ENCODE peak calls at places on chromosomes 16 and 17, in seven cellular contexts. U is HepG2, G is neural progenitor cell, J is A549, O is OCI-LY7, W is fibroblast of lung, P is GM23248. L is an unnamed sample.
A peak's percentile ranks its signal among the peaks of the same experiment; 100 is the strongest.

GRCh38 chr16:19599968-19600716 is 44.6 kb downstream of the VPS35L start:
- DNase-seq in J (no peak), P (no peak), G (no peak), O (no peak), W (no peak), U (peak; percentile 23), L (no peak)

GRCh38 chr16:88685156-88686061 is 898 bp downstream of the SNAI3 start:
- DNase-seq in P (peak; percentile 86), G (peak; percentile 52), U (no peak), W (peak; percentile 48), O (peak; percentile 65), J (peak; percentile 84), L (peak; percentile 72)

GRCh38 chr17:250487-251300 is 69.2 kb upstream of the DOC2B start:
- DNase-seq in O (no peak), W (no peak), P (no peak), U (no peak), G (no peak), J (no peak), L (no peak)

GRCh38 chr16:24178496-24178895 is 77.6 kb upstream of the CACNG3 start:
- DNase-seq in J (no peak), P (peak; percentile 1), O (peak; percentile 8), W (no peak), U (no peak), G (peak; percentile 74), L (peak; percentile 13)

GRCh38 chr17:73719588-73720071 is 75.4 kb upstream of the SDK2 start:
- DNase-seq in O (no peak), P (no peak), U (peak; percentile 65), J (no peak), G (peak; percentile 89), W (peak; percentile 16), L (peak; percentile 66)

GRCh38 chr17:80367510-80367909 is 47.5 kb upstream of the ENDOV start:
- DNase-seq in W (no peak), J (no peak), U (no peak), O (no peak), G (no peak), P (no peak), L (no peak)

GRCh38 chr17:21061158-21061835 is 18.5 kb upstream of the USP22 start:
- DNase-seq in O (peak; percentile 50), P (no peak), W (no peak), J (no peak), G (no peak), U (no peak), L (no peak)

GRCh38 chr17:19502517-19502916 is 31.1 kb upstream of the SLC47A1 start:
- DNase-seq in W (no peak), G (no peak), U (no peak), J (no peak), P (no peak), O (no peak), L (no peak)

GRCh38 chr16:66845791-66846221 is 1.6 kb downstream of the CA7 start:
- DNase-seq in O (no peak), G (no peak), P (no peak), U (no peak), W (no peak), J (no peak), L (no peak)

GRCh38 chr17:79401704-79402075 is 209.2 kb downstream of the RBFOX3 start:
- DNase-seq in G (no peak), U (no peak), J (no peak), O (no peak), W (no peak), P (no peak), L (peak; percentile 46)

GRCh38 chr16:20799599-20799998 is 6.7 kb downstream of the ERI2 start:
- DNase-seq in P (peak; percentile 72), O (peak; percentile 58), W (peak; percentile 69), J (no peak), U (peak; percentile 18), G (peak; percentile 32), L (peak; percentile 39)

GRCh38 chr17:44850612-44851011 is 2.9 kb downstream of the HIGD1B start:
- DNase-seq in J (no peak), P (no peak), O (no peak), U (no peak), W (no peak), G (no peak), L (no peak)

GRCh38 chr16:67563708-67564468 is 1.6 kb downstream of the CTCF start:
- DNase-seq in O (peak; percentile 68), J (no peak), P (peak; percentile 86), W (peak; percentile 93), U (peak; percentile 58), G (peak; percentile 36), L (peak; percentile 50)

GRCh38 chr17:63247706-63248105 is 198.4 kb downstream of the CYB561 start:
- DNase-seq in W (peak; percentile 12), P (peak; percentile 50), J (no peak), G (no peak), O (no peak), U (no peak), L (no peak)

GRCh38 chr17:4565209-4566141 is 5.1 kb upstream of the GGT6 start:
- DNase-seq in J (peak; percentile 92), U (peak; percentile 83), W (peak; percentile 83), P (peak; percentile 90), G (peak; percentile 90), O (peak; percentile 88), L (peak; percentile 92)

GRCh38 chr17:66466933-66467367 is 164.5 kb downstream of the PRKCA start:
- DNase-seq in J (peak; percentile 97), W (peak; percentile 99), G (no peak), P (peak; percentile 98), U (peak; percentile 92), O (no peak), L (peak; percentile 72)

GRCh38 chr16:12061336-12062055 is 85.0 kb downstream of the SNX29 start:
- DNase-seq in G (no peak), J (no peak), U (no peak), O (no peak), P (peak; percentile 50), W (no peak), L (no peak)

GRCh38 chr16:76114681-76115080 is 162.5 kb upstream of the CNTNAP4 start:
- DNase-seq in O (no peak), P (no peak), U (no peak), G (no peak), J (no peak), W (no peak), L (no peak)

GRCh38 chr17:53033297-53033696 is 789.4 kb upstream of the KIF2B start:
- DNase-seq in P (no peak), O (no peak), G (no peak), W (no peak), J (no peak), U (peak; percentile 30), L (no peak)

GRCh38 chr17:48907713-48908046 is 527 bp upstream of the UBE2Z start:
- DNase-seq in P (peak; percentile 75), W (peak; percentile 69), G (no peak), O (no peak), U (no peak), J (no peak), L (peak; percentile 37)

GRCh38 chr16:58056580-58056979 is 31.0 kb downstream of the MMP15 start:
- DNase-seq in O (no peak), G (no peak), W (no peak), P (no peak), J (no peak), U (no peak), L (no peak)

GRCh38 chr16:81566245-81567007 is 121.8 kb downstream of the CMIP start:
- DNase-seq in O (no peak), G (no peak), P (no peak), U (no peak), J (no peak), W (no peak), L (no peak)

GRCh38 chr16:57485916-57486857 is at the start of gene DOK4:
- DNase-seq in O (peak; percentile 69), U (no peak), W (peak; percentile 49), P (peak; percentile 94), G (peak; percentile 93), J (peak; percentile 89), L (peak; percentile 94)

GRCh38 chr17:70332356-70332755 is 163.0 kb downstream of the KCNJ2 start:
- DNase-seq in G (no peak), W (no peak), P (no peak), U (no peak), J (no peak), O (no peak), L (no peak)

GRCh38 chr17:82767041-82767754 is 15.3 kb downstream of the TBCD start:
- DNase-seq in J (peak; percentile 65), O (peak; percentile 73), U (peak; percentile 49), W (peak; percentile 56), P (peak; percentile 67), G (peak; percentile 76), L (peak; percentile 71)

GRCh38 chr16:24771132-24771778 is 41.8 kb downstream of the TNRC6A start:
- DNase-seq in O (no peak), P (peak; percentile 47), U (no peak), G (no peak), W (peak; percentile 50), J (no peak), L (no peak)

GRCh38 chr16:65386707-65387106 is 264.8 kb upstream of the CDH11 start:
- DNase-seq in P (no peak), G (no peak), W (peak; percentile 11), J (no peak), O (no peak), U (no peak), L (no peak)

GRCh38 chr16:49604602-49605001 is 231.0 kb downstream of the C16orf78 start:
- DNase-seq in W (no peak), G (no peak), J (no peak), P (no peak), O (no peak), U (no peak), L (no peak)
- H3K4me2 ChIP-seq in W (no peak overlapping the region), G (no peak overlapping the region), J (no peak overlapping the region), P (no peak overlapping the region), O (no peak overlapping the region), U (no peak overlapping the region), L (no peak overlapping the region)

DNA sequence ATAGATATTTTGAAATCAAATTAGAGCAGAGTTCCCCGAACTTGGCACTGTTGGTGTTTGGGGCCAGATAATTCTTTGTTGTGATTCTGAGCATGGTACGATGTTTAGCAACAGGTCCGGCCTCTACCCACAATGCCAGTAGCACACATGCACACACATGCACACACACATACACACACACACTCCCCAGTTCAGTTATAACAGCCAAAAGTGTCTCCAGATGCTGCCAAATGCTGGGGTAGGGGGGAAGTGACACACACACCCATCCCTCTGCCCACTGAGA is 96.8 kb upstream of the PSMD7 start:
- DNase-seq in J (no peak), U (no peak), O (no peak), W (no peak), P (no peak), G (no peak), L (no peak)
- H3K27ac ChIP-seq in J (no peak overlapping the region), U (no peak overlapping the region), O (no peak overlapping the region), W (no peak overlapping the region), P (no peak overlapping the region), G (no peak overlapping the region), L (no peak overlapping the region)

DNA sequence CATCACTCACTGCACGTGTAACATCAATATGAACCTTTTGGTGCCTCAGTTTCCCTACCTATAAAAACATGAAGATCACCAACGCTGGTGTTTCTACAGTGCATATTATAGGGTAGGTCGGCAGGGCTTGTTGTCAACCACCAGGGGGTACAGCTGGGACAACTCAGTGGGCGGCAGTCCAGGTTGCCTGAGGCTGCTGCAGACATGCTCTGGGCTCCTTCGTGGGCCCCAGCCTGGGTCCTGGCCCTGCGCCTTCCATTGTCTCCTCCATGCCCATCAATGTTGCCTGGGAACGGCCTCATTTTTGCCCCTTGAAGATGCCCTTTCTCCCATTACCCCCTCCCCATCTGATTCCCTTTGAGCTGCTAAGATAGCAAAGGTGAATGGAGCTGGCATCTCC is 89.8 kb downstream of the GSG1L start:
- DNase-seq in P (no peak), W (no peak), G (no peak), J (no peak), O (peak; percentile 14), U (no peak), L (no peak)
- H3K9me3 ChIP-seq in P (no peaks in the 10 kb centered on the region), W (no peaks in the 10 kb centered on the region), G (no peaks in the 10 kb centered on the region), J (no peaks in the 10 kb centered on the region), O (no peaks in the 10 kb centered on the region), U (no peaks in the 10 kb centered on the region), L (no peaks in the 10 kb centered on the region)

GRCh38 chr17:32609085-32609484 is 122.3 kb downstream of the CDK5R1 start:
- DNase-seq in O (peak; percentile 78), G (no peak), W (peak; percentile 6), P (peak; percentile 10), J (no peak), U (peak; percentile 6), L (no peak)
- H3K4me2 ChIP-seq in O (no peak overlapping the region), G (no peak overlapping the region), W (no peak overlapping the region), P (no peak overlapping the region), J (no peak overlapping the region), U (no peak overlapping the region), L (no peak overlapping the region)